ENCODE peak calls at places on chromosomes 3 and 15, in six cellular contexts. F is AG04450, I is psoas muscle, N is MCF 10A, A is RWPE1, B is HL-60. U is an unnamed sample.

GRCh38 chr3:14320221-14320620 is 82.2 kb upstream of the SLC6A6 start:
- DNase-seq in F (no peak), I (peak; percentile 76), N (no peak), A (no peak), B (no peak), U (no peak)

GRCh38 chr3:143286392-143287010 is 166.9 kb downstream of the CHST2 start:
- DNase-seq in F (no peak), I (no peak), N (no peak), A (no peak), B (no peak), U (no peak)

GRCh38 chr3:142498397-142499180 is 50.8 kb upstream of the XRN1 start:
- DNase-seq in F (no peak), I (no peak), N (no peak), A (no peak), B (no peak), U (no peak)

GRCh38 chr3:101673953-101674352 is 3.0 kb downstream of the ZBTB11 start:
- DNase-seq in F (no peak), I (no peak), N (no peak), A (no peak), B (no peak), U (no peak)

GRCh38 chr3:16334909-16335308 is 69.9 kb downstream of the OXNAD1 start:
- DNase-seq in F (no peak), I (no peak), N (no peak), A (no peak), B (no peak), U (no peak)

GRCh38 chr3:187314176-187314575 is 22.6 kb upstream of the MASP1 start:
- DNase-seq in F (no peak), I (no peak), N (peak; percentile 5), A (no peak), B (no peak), U (no peak)

GRCh38 chr15:48285329-48286214 is 45.7 kb upstream of the DUT start:
- DNase-seq in F (peak; percentile 82), I (no peak), N (peak; percentile 77), A (peak; percentile 72), B (peak; percentile 24), U (no peak)

GRCh38 chr3:195895900-195896360 is 12.4 kb downstream of the TNK2 start:
- DNase-seq in F (no peak), I (peak; percentile 91), N (peak; percentile 43), A (no peak), B (peak; percentile 71), U (no peak)

GRCh38 chr15:76060098-76060989 is 559 bp downstream of the TMEM266 start:
- DNase-seq in F (no peak), I (no peak), N (no peak), A (no peak), B (no peak), U (no peak)

GRCh38 chr15:82950746-82951370 is 1.7 kb downstream of the HOMER2 start:
- DNase-seq in F (no peak), I (no peak), N (no peak), A (no peak), B (no peak), U (no peak)

GRCh38 chr3:126676919-126677705 is 22.2 kb upstream of the TXNRD3 start:
- DNase-seq in F (no peak), I (no peak), N (no peak), A (no peak), B (no peak), U (no peak)

GRCh38 chr3:192570757-192571156 is 156.6 kb downstream of the FGF12 start:
- DNase-seq in F (no peak), I (no peak), N (peak; percentile 29), A (peak; percentile 11), B (no peak), U (no peak)

GRCh38 chr3:7573330-7573729 is 712.4 kb downstream of the GRM7 start:
- DNase-seq in F (no peak), I (no peak), N (no peak), A (no peak), B (no peak), U (no peak)

GRCh38 chr15:89908226-89908625 is 4.5 kb downstream of the ARPIN start:
- DNase-seq in F (no peak), I (no peak), N (no peak), A (no peak), B (no peak), U (no peak)

GRCh38 chr3:32814371-32814770 is 3.4 kb upstream of the TRIM71 start:
- DNase-seq in F (no peak), I (no peak), N (no peak), A (no peak), B (peak; percentile 4), U (no peak)

GRCh38 chr3:94176886-94177285 is 114.0 kb downstream of the NSUN3 start:
- DNase-seq in F (no peak), I (no peak), N (peak; percentile 20), A (no peak), B (no peak), U (no peak)

GRCh38 chr3:146326875-146327543 is 76.1 kb upstream of the PLSCR4 start:
- DNase-seq in F (peak; percentile 57), I (no peak), N (peak; percentile 75), A (peak; percentile 29), B (no peak), U (no peak)

GRCh38 chr3:197040679-197041078 is 11.1 kb upstream of the MELTF start:
- DNase-seq in F (no peak), I (no peak), N (no peak), A (no peak), B (no peak), U (no peak)

GRCh38 chr3:73718326-73719110 is 93.8 kb upstream of the PDZRN3 start:
- DNase-seq in F (no peak), I (no peak), N (no peak), A (no peak), B (no peak), U (no peak)

GRCh38 chr15:100881573-100882336 is 2.1 kb downstream of the ALDH1A3 start:
- DNase-seq in F (no peak), I (no peak), N (no peak), A (no peak), B (no peak), U (no peak)

GRCh38 chr3:170848294-170848917 is 21.6 kb downstream of the RPL22L1 start:
- DNase-seq in F (no peak), I (no peak), N (peak; percentile 20), A (peak; percentile 37), B (no peak), U (no peak)
- TF ChIP-seq CTCF in F (peak; percentile 50), I (peak; percentile 22), N (peak; percentile 56), A (peak; percentile 72), B (peak; percentile 7), U (peak; percentile 64)

GRCh38 chr3:170463011-170463410 is 44.3 kb downstream of the CLDN11 start:
- DNase-seq in F (no peak), I (no peak), N (no peak), A (no peak), B (no peak), U (no peak)
- TF ChIP-seq CTCF in F (no peak), I (no peak), N (no peak), A (no peak), B (no peak), U (no peak)

GRCh38 chr15:67080900-67081431 is 15.6 kb downstream of the SMAD3 start:
- DNase-seq in F (no peak), I (peak; percentile 83), N (no peak), A (no peak), B (no peak), U (no peak)
- TF ChIP-seq CTCF in F (no peak), I (peak; percentile 21), N (no peak), A (no peak), B (peak; percentile 71), U (no peak)

GRCh38 chr3:155457591-155457990 is 164.1 kb upstream of the STRIT1 start:
- DNase-seq in F (no peak), I (no peak), N (no peak), A (no peak), B (no peak), U (no peak)

GRCh38 chr3:155465664-155466063 is 172.2 kb upstream of the STRIT1 start:
- DNase-seq in F (no peak), I (no peak), N (no peak), A (no peak), B (no peak), U (no peak)

DNA sequence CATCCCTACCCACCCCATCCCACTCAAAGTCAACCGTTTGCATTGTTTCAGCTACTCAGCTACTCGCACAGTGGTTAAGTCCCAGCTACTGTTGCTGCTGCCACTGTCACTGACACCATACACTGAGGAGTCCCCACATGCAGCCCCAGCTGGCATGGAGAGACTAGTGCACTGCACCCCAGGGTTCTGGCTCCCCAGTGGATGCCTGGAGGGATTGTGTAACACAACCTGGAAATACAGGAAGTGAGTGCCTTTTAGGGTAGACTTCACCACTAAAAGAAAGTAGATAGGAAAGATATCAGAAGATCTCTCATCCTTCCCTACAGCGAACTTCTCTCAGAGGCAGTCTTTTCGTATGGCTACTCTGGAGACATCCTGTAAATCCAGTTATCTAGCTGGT is 169.2 kb upstream of the STRIT1 start:
- DNase-seq in F (no peak), I (no peak), N (no peak), A (no peak), B (no peak), U (no peak)
- TF ChIP-seq CTCF in F (no peak), I (no peak), N (no peak), A (no peak), B (no peak), U (no peak)

U was measured in type B pancreatic cell.